ENCODE peak calls at places on chromosomes 7 and 10, in five cellular contexts. Q is spleen; G is CD4-positive, alpha-beta memory T cell; X is CD8-positive, alpha-beta T cell; M is cardiac muscle cell. O is an unnamed sample. For H3K27me3, the result is how much of the 10 kb centered on the place peaks cover.

GRCh38 chr10:120580651-120581259 is 123.7 kb downstream of the PLPP4 start:
- DNase-seq in Q (no peak), G (no peak), X (no peak), M (no peak), O (no peak)

GRCh38 chr7:28768577-28769147 is 189.5 kb downstream of the TRIL start:
- DNase-seq in Q (no peak), G (no peak), X (no peak), M (no peak), O (no peak)

GRCh38 chr10:34420795-34421194 is 394.3 kb downstream of the PARD3 start:
- DNase-seq in Q (no peak), G (no peak), X (no peak), M (no peak), O (no peak)

GRCh38 chr10:110336111-110336721 is 31.5 kb upstream of the SMNDC1 start:
- DNase-seq in Q (no peak), G (no peak), X (no peak), M (peak), O (no peak)

GRCh38 chr10:90245623-90246022 is 544.2 kb downstream of the KIF20B start:
- DNase-seq in Q (no peak), G (no peak), X (no peak), M (no peak), O (no peak)

GRCh38 chr10:106551501-106551900 is 613.0 kb downstream of the SORCS1 start:
- DNase-seq in Q (no peak), G (no peak), X (no peak), M (no peak), O (no peak)

GRCh38 chr7:72754312-72754711 is 73.7 kb downstream of the TYW1B start:
- DNase-seq in Q (no peak), G (no peak), X (no peak), M (no peak), O (no peak)

GRCh38 chr7:42492895-42493294 is 255.9 kb upstream of the GLI3 start:
- DNase-seq in Q (no peak), G (no peak), X (no peak), M (no peak), O (no peak)

GRCh38 chr7:111756687-111757178 is 194.4 kb upstream of the IMMP2L start:
- DNase-seq in Q (no peak), G (no peak), X (no peak), M (no peak), O (no peak)

DNA sequence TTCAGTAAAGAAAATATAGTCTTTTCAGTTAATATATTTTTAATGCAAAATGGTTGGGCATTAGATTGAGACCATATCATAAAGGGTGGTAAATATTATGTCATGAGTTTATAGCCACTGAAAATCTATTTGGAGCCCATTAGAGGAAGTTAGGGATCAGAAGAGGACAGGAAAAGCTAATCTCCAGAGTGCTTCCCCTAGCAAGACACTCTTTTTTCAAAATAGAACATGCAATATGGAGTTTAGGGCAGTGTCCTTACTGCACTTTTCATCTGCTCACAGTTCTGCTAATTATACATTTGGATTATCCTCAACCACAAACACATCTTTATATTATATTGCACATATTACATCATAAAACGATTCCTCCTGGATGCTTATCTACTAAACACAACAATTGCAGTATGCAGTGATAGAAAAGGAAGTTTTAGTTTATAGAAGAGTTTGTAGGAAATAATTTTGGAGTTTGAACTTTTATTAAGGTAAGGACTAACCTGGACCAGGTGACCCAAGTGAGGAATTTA is 159.8 kb downstream of the PHF14 start:
- DNase-seq in Q (no peak), G (no peak), X (no peak), M (no peak), O (no peak)
- H3K4me3 ChIP-seq in Q (no peak), G (no peak), X (no peak), M (no peak), O (no peak)

DNA sequence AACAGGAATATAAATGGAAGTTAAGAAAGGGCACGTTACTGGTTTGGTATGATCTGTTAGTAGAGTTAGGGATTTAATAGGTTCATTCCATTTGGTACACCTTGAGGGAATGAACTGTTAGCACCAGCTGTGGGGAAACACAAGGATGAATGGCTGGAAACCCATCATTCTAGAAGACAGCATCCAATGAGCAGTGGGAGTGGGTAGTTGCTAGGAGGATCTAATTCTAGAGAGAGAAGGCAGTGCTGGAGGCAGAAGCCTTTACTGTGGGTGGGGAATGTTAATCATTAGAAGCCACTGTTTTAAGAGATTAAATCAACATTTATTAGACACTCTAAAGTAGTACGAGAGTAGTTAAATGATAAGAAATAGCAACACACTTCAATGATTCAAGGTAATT is 15.5 kb upstream of the GPR15LG start:
- DNase-seq in Q (no peak), G (no peak), X (no peak), M (no peak), O (no peak)
- H3K27ac ChIP-seq in Q (no peak), G (no peak), X (no peak), M (no peak), O (no peak)

DNA sequence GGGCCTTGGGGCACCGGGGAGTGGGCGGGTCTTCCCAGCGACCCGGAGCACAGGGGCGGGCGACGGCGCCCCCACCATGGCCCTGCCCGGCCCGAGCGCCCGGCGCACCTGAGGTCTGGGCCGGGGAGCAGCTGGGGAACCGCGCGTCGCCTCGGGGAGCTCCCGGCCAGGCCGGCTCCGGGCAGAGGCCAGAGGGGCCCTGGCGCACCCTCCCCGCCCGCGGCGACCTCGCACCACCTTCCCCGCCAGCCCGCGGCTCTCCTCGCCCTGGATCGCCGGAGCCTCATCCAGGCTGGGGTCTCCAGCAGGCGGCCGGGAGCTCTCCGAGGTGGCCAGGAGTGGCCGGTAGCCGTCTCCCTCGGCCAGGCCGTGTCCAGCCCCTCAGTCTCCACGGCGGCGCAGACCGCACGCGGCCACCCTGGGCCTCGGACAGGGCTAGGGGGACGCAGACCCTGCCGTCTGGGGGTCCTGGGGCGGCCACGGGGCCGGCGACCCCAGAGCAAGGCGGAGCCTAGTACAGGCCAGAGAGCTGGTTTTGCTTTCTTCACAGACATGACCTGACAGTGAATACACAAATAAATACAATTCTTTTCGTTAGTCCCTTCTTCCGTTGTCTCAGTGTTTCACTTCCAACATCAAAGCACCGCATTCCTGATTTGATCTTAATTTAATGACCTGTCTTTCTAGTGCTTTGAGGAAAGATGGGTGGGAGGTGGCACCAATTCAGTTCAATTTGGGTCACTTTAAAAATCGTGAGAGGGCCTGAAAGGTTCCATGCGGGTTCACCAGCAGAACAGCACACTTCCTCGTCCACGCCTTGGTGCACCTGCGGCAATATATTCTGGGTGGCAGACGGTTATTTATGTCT is 357.0 kb downstream of the DNAJB6 start:
- DNase-seq in Q (peak), G (no peak), X (no peak), M (peak), O (no peak)
- H3K27me3 ChIP-seq in Q (under half), G (under half), X (under half), M (half or more), O (under half)

GRCh38 chr10:114163062-114163861 is 10.7 kb downstream of the CCDC186 start:
- DNase-seq in Q (no peak), G (no peak), X (no peak), M (no peak), O (no peak)

GRCh38 chr10:114168450-114169009 is 5.5 kb downstream of the CCDC186 start:
- DNase-seq in Q (no peak), G (no peak), X (no peak), M (no peak), O (no peak)

GRCh38 chr10:114167985-114168384 is 6.0 kb downstream of the CCDC186 start:
- DNase-seq in Q (no peak), G (no peak), X (no peak), M (no peak), O (no peak)

GRCh38 chr10:114166053-114166452 is 8.0 kb downstream of the CCDC186 start:
- DNase-seq in Q (no peak), G (no peak), X (no peak), M (no peak), O (no peak)
- H3K4me3 ChIP-seq in Q (no peak), G (no peak), X (no peak), M (no peak), O (no peak)

DNA sequence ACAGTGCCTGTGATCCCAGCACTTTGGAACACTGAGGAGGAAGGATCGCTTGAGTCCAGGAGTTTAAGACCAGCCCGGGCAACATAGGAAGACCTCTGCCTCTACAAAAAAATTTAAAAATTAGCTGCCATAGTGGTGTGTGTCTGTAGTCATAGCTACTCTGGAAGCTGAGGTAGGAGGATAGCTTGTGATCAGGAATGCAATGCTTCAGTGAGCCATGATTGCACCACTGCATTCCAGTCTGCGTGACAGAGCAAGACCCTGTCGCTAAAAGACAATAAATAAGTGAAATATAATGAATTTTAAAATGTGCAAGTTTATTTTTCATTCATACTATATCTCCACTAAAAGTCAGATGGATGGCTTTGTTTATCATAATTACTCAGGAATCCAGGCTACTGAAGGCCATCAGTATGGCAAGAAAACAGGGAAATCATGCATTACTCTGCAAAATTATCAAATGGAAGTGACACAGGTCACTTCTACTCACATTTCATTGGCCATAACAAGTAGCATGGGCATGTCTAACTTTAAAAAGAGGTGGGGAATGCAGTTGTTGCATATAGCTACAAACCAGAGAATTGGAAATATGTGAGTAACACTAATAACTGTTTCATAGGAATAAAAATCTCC is 32.9 kb upstream of the FAM3C start:
- DNase-seq in Q (no peak), G (no peak), X (no peak), M (no peak), O (no peak)
- H3K27ac ChIP-seq in Q (no peak), G (no peak), X (no peak), M (no peak), O (no peak)

DNA sequence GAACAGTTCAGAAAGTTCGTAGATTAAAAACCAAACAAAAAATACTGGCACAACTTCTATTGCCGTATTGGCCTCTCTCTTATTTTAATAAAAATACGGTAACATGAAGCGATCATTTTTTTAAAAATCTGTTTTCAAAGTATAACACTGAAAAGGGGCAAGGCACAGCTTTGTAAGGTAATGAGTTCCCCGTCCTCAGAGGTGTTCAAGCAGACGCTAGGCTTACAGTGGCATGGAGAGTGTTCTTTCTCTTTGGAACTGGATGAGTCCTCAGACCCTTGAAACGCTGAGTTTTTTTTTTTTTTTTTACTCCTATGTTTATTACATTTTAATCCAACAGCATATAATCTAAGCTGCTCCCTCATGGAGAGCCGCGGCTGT is 7.8 kb downstream of the EN2 start:
- DNase-seq in Q (no peak), G (no peak), X (no peak), M (no peak), O (no peak)
- H3K27me3 ChIP-seq in Q (half or more), G (under half), X (under half), M (half or more), O (half or more)

GRCh38 chr10:130141038-130141437 is 4.8 kb downstream of the GLRX3 start:
- DNase-seq in Q (no peak), G (no peak), X (no peak), M (no peak), O (no peak)

GRCh38 chr10:130138479-130138866 is 2.3 kb downstream of the GLRX3 start:
- DNase-seq in Q (no peak), G (no peak), X (no peak), M (no peak), O (no peak)

GRCh38 chr10:130140425-130140824 is 4.2 kb downstream of the GLRX3 start:
- DNase-seq in Q (no peak), G (no peak), X (no peak), M (no peak), O (no peak)

GRCh38 chr10:130141460-130141859 is 5.3 kb downstream of the GLRX3 start:
- DNase-seq in Q (no peak), G (no peak), X (no peak), M (no peak), O (no peak)

GRCh38 chr10:130141878-130142277 is 5.7 kb downstream of the GLRX3 start:
- DNase-seq in Q (no peak), G (no peak), X (no peak), M (no peak), O (no peak)
- H3K4me3 ChIP-seq in Q (no peak), G (no peak), X (no peak), M (no peak), O (no peak)

O was measured in effector memory CD4-positive, alpha-beta T cell.